ENCODE peak calls at places on chromosomes 6 and 20, in ten cellular contexts. One of them, this sample, is unnamed.

GRCh38 chr6:158784505-158784904 is 34.7 kb downstream of the EZR start:
- DNase-seq in nephron progenitor cell: no peak
- DNase-seq in GM13976: no peak
- DNase-seq in mammary epithelial cell: peak
- DNase-seq in endothelial cell: no peak
- DNase-seq in RWPE1: peak
- DNase-seq in K562: no peak
- DNase-seq in lower lobe of right lung: no peak
- DNase-seq in tibial artery: no peak
- DNase-seq in cardiac muscle cell: no peak
- DNase-seq in this sample: no peak

GRCh38 chr6:108779521-108779920 is 68.7 kb upstream of the ARMC2 start:
- DNase-seq in nephron progenitor cell: no peak
- DNase-seq in GM13976: no peak
- DNase-seq in mammary epithelial cell: no peak
- DNase-seq in endothelial cell: no peak
- DNase-seq in RWPE1: no peak
- DNase-seq in K562: no peak
- DNase-seq in lower lobe of right lung: no peak
- DNase-seq in tibial artery: no peak
- DNase-seq in cardiac muscle cell: no peak
- DNase-seq in this sample: no peak

GRCh38 chr6:132736239-132736638 is 21.5 kb downstream of the VNN2 start:
- DNase-seq in nephron progenitor cell: no peak
- DNase-seq in GM13976: no peak
- DNase-seq in mammary epithelial cell: peak
- DNase-seq in endothelial cell: no peak
- DNase-seq in RWPE1: no peak
- DNase-seq in K562: no peak
- DNase-seq in lower lobe of right lung: no peak
- DNase-seq in tibial artery: no peak
- DNase-seq in cardiac muscle cell: no peak
- DNase-seq in this sample: no peak

GRCh38 chr6:142462260-142462659 is 160.5 kb downstream of the ADGRG6 start:
- DNase-seq in nephron progenitor cell: no peak
- DNase-seq in GM13976: no peak
- DNase-seq in mammary epithelial cell: no peak
- DNase-seq in endothelial cell: no peak
- DNase-seq in RWPE1: no peak
- DNase-seq in K562: no peak
- DNase-seq in lower lobe of right lung: no peak
- DNase-seq in tibial artery: no peak
- DNase-seq in cardiac muscle cell: no peak
- DNase-seq in this sample: no peak

GRCh38 chr20:14303106-14303505 is 34.3 kb downstream of the FLRT3 start:
- DNase-seq in nephron progenitor cell: no peak
- DNase-seq in GM13976: no peak
- DNase-seq in mammary epithelial cell: no peak
- DNase-seq in endothelial cell: no peak
- DNase-seq in RWPE1: no peak
- DNase-seq in K562: no peak
- DNase-seq in lower lobe of right lung: no peak
- DNase-seq in tibial artery: no peak
- DNase-seq in cardiac muscle cell: no peak
- DNase-seq in this sample: no peak

GRCh38 chr6:15327271-15327670 is 81.4 kb downstream of the JARID2 start:
- DNase-seq in nephron progenitor cell: peak
- DNase-seq in GM13976: peak
- DNase-seq in mammary epithelial cell: no peak
- DNase-seq in endothelial cell: no peak
- DNase-seq in RWPE1: no peak
- DNase-seq in K562: peak
- DNase-seq in lower lobe of right lung: no peak
- DNase-seq in tibial artery: no peak
- DNase-seq in cardiac muscle cell: no peak
- DNase-seq in this sample: peak

GRCh38 chr6:165800337-165800736 is 137.3 kb upstream of the PDE10A start:
- DNase-seq in nephron progenitor cell: peak
- DNase-seq in GM13976: no peak
- DNase-seq in mammary epithelial cell: no peak
- DNase-seq in endothelial cell: no peak
- DNase-seq in RWPE1: no peak
- DNase-seq in K562: no peak
- DNase-seq in lower lobe of right lung: no peak
- DNase-seq in tibial artery: no peak
- DNase-seq in cardiac muscle cell: no peak
- DNase-seq in this sample: no peak

GRCh38 chr6:108946695-108947094 is 98.5 kb downstream of the ARMC2 start:
- DNase-seq in nephron progenitor cell: no peak
- DNase-seq in GM13976: no peak
- DNase-seq in mammary epithelial cell: no peak
- DNase-seq in endothelial cell: no peak
- DNase-seq in RWPE1: no peak
- DNase-seq in K562: no peak
- DNase-seq in lower lobe of right lung: no peak
- DNase-seq in tibial artery: no peak
- DNase-seq in cardiac muscle cell: no peak
- DNase-seq in this sample: no peak

GRCh38 chr6:50849781-50850180 is 31.1 kb downstream of the TFAP2B start:
- DNase-seq in nephron progenitor cell: no peak
- DNase-seq in GM13976: no peak
- DNase-seq in mammary epithelial cell: no peak
- DNase-seq in endothelial cell: no peak
- DNase-seq in RWPE1: no peak
- DNase-seq in K562: no peak
- DNase-seq in lower lobe of right lung: no peak
- DNase-seq in tibial artery: no peak
- DNase-seq in cardiac muscle cell: no peak
- DNase-seq in this sample: no peak

GRCh38 chr20:60249436-60249835 is 291.2 kb downstream of the CDH26 start:
- DNase-seq in nephron progenitor cell: no peak
- DNase-seq in GM13976: no peak
- DNase-seq in mammary epithelial cell: peak
- DNase-seq in endothelial cell: no peak
- DNase-seq in RWPE1: peak
- DNase-seq in K562: no peak
- DNase-seq in lower lobe of right lung: no peak
- DNase-seq in tibial artery: no peak
- DNase-seq in cardiac muscle cell: no peak
- DNase-seq in this sample: no peak

GRCh38 chr6:151358475-151358874 is 32.9 kb downstream of the ZBTB2 start:
- DNase-seq in nephron progenitor cell: no peak
- DNase-seq in GM13976: no peak
- DNase-seq in mammary epithelial cell: no peak
- DNase-seq in endothelial cell: no peak
- DNase-seq in RWPE1: no peak
- DNase-seq in K562: no peak
- DNase-seq in lower lobe of right lung: no peak
- DNase-seq in tibial artery: no peak
- DNase-seq in cardiac muscle cell: no peak
- DNase-seq in this sample: no peak

GRCh38 chr20:62795023-62795761 is 1.1 kb upstream of the MRGBP start:
- DNase-seq in nephron progenitor cell: peak
- DNase-seq in GM13976: peak
- DNase-seq in mammary epithelial cell: peak
- DNase-seq in endothelial cell: peak
- DNase-seq in RWPE1: peak
- DNase-seq in K562: peak
- DNase-seq in lower lobe of right lung: peak
- DNase-seq in tibial artery: peak
- DNase-seq in cardiac muscle cell: peak
- DNase-seq in this sample: peak

GRCh38 chr20:42703744-42704143 is 486.0 kb downstream of the PTPRT start:
- DNase-seq in nephron progenitor cell: no peak
- DNase-seq in GM13976: no peak
- DNase-seq in mammary epithelial cell: no peak
- DNase-seq in endothelial cell: no peak
- DNase-seq in RWPE1: no peak
- DNase-seq in K562: no peak
- DNase-seq in lower lobe of right lung: no peak
- DNase-seq in tibial artery: no peak
- DNase-seq in cardiac muscle cell: no peak
- DNase-seq in this sample: no peak
- TF ChIP-seq CTCF in nephron progenitor cell: no peak
- TF ChIP-seq CTCF in GM13976: no peak
- TF ChIP-seq CTCF in mammary epithelial cell: no peak
- TF ChIP-seq CTCF in endothelial cell: no peak
- TF ChIP-seq CTCF in RWPE1: no peak
- TF ChIP-seq CTCF in K562: no peak
- TF ChIP-seq CTCF in lower lobe of right lung: no peak
- TF ChIP-seq CTCF in tibial artery: no peak
- TF ChIP-seq CTCF in cardiac muscle cell: no peak
- TF ChIP-seq CTCF in this sample: no peak

GRCh38 chr6:1552296-1552761 is 57.4 kb upstream of the FOXC1 start:
- DNase-seq in nephron progenitor cell: no peak
- DNase-seq in GM13976: peak
- DNase-seq in mammary epithelial cell: peak
- DNase-seq in endothelial cell: no peak
- DNase-seq in RWPE1: peak
- DNase-seq in K562: peak
- DNase-seq in lower lobe of right lung: no peak
- DNase-seq in tibial artery: no peak
- DNase-seq in cardiac muscle cell: no peak
- DNase-seq in this sample: no peak
- TF ChIP-seq CTCF in nephron progenitor cell: no peak
- TF ChIP-seq CTCF in GM13976: no peak
- TF ChIP-seq CTCF in mammary epithelial cell: peak
- TF ChIP-seq CTCF in endothelial cell: peak
- TF ChIP-seq CTCF in RWPE1: no peak
- TF ChIP-seq CTCF in K562: peak
- TF ChIP-seq CTCF in lower lobe of right lung: peak
- TF ChIP-seq CTCF in tibial artery: no peak
- TF ChIP-seq CTCF in cardiac muscle cell: peak
- TF ChIP-seq CTCF in this sample: peak

GRCh38 chr6:8551386-8551785 is 116.0 kb upstream of the SLC35B3 start:
- DNase-seq in nephron progenitor cell: no peak
- DNase-seq in GM13976: no peak
- DNase-seq in mammary epithelial cell: no peak
- DNase-seq in endothelial cell: no peak
- DNase-seq in RWPE1: no peak
- DNase-seq in K562: no peak
- DNase-seq in lower lobe of right lung: no peak
- DNase-seq in tibial artery: no peak
- DNase-seq in cardiac muscle cell: no peak
- DNase-seq in this sample: no peak
- TF ChIP-seq CTCF in nephron progenitor cell: no peak
- TF ChIP-seq CTCF in GM13976: no peak
- TF ChIP-seq CTCF in mammary epithelial cell: no peak
- TF ChIP-seq CTCF in endothelial cell: no peak
- TF ChIP-seq CTCF in RWPE1: no peak
- TF ChIP-seq CTCF in K562: no peak
- TF ChIP-seq CTCF in lower lobe of right lung: no peak
- TF ChIP-seq CTCF in tibial artery: no peak
- TF ChIP-seq CTCF in cardiac muscle cell: no peak
- TF ChIP-seq CTCF in this sample: no peak

DNA sequence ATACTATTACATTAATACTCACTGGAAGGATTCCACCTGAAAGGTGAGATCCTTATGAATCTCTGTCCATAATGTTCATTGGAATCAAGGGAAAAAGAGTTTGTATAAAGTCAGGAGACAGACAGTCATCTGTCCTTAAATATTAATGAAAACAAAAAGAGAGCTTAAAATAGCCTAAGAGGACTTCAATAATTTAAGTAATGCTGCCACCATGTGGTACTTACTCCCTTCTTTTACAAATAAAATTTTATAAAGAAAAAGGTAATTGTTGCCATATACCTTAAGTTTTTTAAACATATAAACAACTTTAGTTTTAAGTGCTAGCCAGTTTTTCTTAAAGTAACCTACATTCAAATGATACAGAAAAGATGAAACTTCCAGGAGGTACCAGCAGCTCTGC is 5.1 kb downstream of the BLOC1S5 start:
- DNase-seq in nephron progenitor cell: no peak
- DNase-seq in GM13976: no peak
- DNase-seq in mammary epithelial cell: no peak
- DNase-seq in endothelial cell: no peak
- DNase-seq in RWPE1: no peak
- DNase-seq in K562: no peak
- DNase-seq in lower lobe of right lung: no peak
- DNase-seq in tibial artery: no peak
- DNase-seq in cardiac muscle cell: peak
- DNase-seq in this sample: no peak
- TF ChIP-seq CTCF in nephron progenitor cell: peak
- TF ChIP-seq CTCF in GM13976: no peak
- TF ChIP-seq CTCF in mammary epithelial cell: peak
- TF ChIP-seq CTCF in endothelial cell: no peak
- TF ChIP-seq CTCF in RWPE1: peak
- TF ChIP-seq CTCF in K562: no peak
- TF ChIP-seq CTCF in lower lobe of right lung: peak
- TF ChIP-seq CTCF in tibial artery: no peak
- TF ChIP-seq CTCF in cardiac muscle cell: peak
- TF ChIP-seq CTCF in this sample: peak

DNA sequence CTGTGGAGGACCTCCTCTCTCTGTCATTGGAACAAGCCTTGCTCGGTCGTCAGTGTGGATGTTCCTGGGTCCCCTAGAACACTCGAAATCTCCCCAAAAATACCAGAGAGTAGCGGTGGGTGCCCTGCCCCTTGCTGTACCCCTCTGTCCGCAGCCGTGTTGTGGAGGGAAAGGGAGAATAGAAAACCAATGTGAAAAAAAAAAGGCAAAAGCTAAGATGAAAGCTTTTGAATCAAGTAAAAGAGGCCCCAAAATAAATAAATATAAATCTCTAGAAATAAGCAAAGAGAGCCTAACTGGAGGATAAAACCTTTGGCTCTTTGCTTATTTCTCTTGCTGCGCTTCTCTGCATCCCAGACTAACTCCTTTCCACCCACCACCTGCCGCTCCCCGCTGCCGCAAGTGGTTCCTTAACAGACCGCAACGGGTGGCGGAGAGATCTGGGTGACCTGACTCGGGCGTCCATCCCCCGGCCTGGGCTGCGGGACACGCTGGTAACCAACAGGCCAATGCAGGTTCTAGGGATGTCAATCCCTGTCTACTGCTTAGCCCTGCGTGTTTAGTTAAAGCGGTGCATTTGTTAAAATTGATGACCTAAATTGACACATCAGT is 110.0 kb downstream of the GPX5 start:
- DNase-seq in nephron progenitor cell: peak
- DNase-seq in GM13976: no peak
- DNase-seq in mammary epithelial cell: no peak
- DNase-seq in endothelial cell: no peak
- DNase-seq in RWPE1: no peak
- DNase-seq in K562: no peak
- DNase-seq in lower lobe of right lung: no peak
- DNase-seq in tibial artery: no peak
- DNase-seq in cardiac muscle cell: no peak
- DNase-seq in this sample: no peak
- TF ChIP-seq CTCF in nephron progenitor cell: no peak
- TF ChIP-seq CTCF in GM13976: no peak
- TF ChIP-seq CTCF in mammary epithelial cell: no peak
- TF ChIP-seq CTCF in endothelial cell: no peak
- TF ChIP-seq CTCF in RWPE1: no peak
- TF ChIP-seq CTCF in K562: no peak
- TF ChIP-seq CTCF in lower lobe of right lung: no peak
- TF ChIP-seq CTCF in tibial artery: no peak
- TF ChIP-seq CTCF in cardiac muscle cell: no peak
- TF ChIP-seq CTCF in this sample: no peak

GRCh38 chr20:40880063-40880715 is 148.4 kb upstream of the TOP1 start:
- DNase-seq in nephron progenitor cell: no peak
- DNase-seq in GM13976: no peak
- DNase-seq in mammary epithelial cell: peak
- DNase-seq in endothelial cell: no peak
- DNase-seq in RWPE1: no peak
- DNase-seq in K562: no peak
- DNase-seq in lower lobe of right lung: no peak
- DNase-seq in tibial artery: no peak
- DNase-seq in cardiac muscle cell: no peak
- DNase-seq in this sample: no peak
- TF ChIP-seq CTCF in nephron progenitor cell: no peak
- TF ChIP-seq CTCF in GM13976: no peak
- TF ChIP-seq CTCF in mammary epithelial cell: peak
- TF ChIP-seq CTCF in endothelial cell: no peak
- TF ChIP-seq CTCF in RWPE1: no peak
- TF ChIP-seq CTCF in K562: peak
- TF ChIP-seq CTCF in lower lobe of right lung: no peak
- TF ChIP-seq CTCF in tibial artery: no peak
- TF ChIP-seq CTCF in cardiac muscle cell: no peak
- TF ChIP-seq CTCF in this sample: no peak